ENCODE peak calls at places on chromosomes 16 and 17, in ten cellular contexts. B is transverse colon, S is IMR-90, Y is HCT116, K is breast epithelium, N is esophagus muscularis mucosa, T is uterus, I is body of pancreas, Q is adrenal gland, G is spleen. X is an unnamed sample.

GRCh38 chr17:19384723-19385391 is 2.1 kb downstream of the MFAP4 start:
- DNase-seq in N (peak; percentile 96), Y (no peak), S (peak; percentile 91), I (peak; percentile 51), Q (peak; percentile 89), T (peak; percentile 95), K (no peak), G (peak; percentile 77), B (peak; percentile 84), X (no peak)

GRCh38 chr16:24993722-24994686 is 21.2 kb downstream of the ARHGAP17 start:
- DNase-seq in B (peak; percentile 59), G (no peak), T (no peak), I (peak; percentile 29), K (no peak), N (no peak), Y (peak; percentile 54), Q (peak; percentile 66), S (peak; percentile 96), X (no peak)

GRCh38 chr17:57111386-57111785 is 26.3 kb downstream of the AKAP1 start:
- DNase-seq in K (no peak), N (no peak), G (no peak), T (no peak), S (no peak), I (no peak), B (no peak), Q (no peak), Y (no peak), X (no peak)

GRCh38 chr16:3690991-3691720 is 26.2 kb downstream of the TRAP1 start:
- DNase-seq in K (no peak), Y (no peak), G (no peak), I (no peak), S (no peak), T (peak; percentile 41), B (no peak), Q (no peak), N (no peak), X (no peak)

GRCh38 chr17:36679815-36680467 is 78.6 kb downstream of the MRM1 start:
- DNase-seq in G (no peak), K (no peak), Q (no peak), B (no peak), N (no peak), Y (no peak), I (no peak), S (no peak), T (no peak), X (no peak)

GRCh38 chr17:69870091-69870530 is 204.9 kb upstream of the KCNJ16 start:
- DNase-seq in N (no peak), S (peak; percentile 91), Q (no peak), I (no peak), T (no peak), G (no peak), B (no peak), K (no peak), Y (no peak), X (no peak)

GRCh38 chr17:57486416-57486815 is 230.1 kb downstream of the MSI2 start:
- DNase-seq in S (no peak), N (no peak), Y (no peak), B (no peak), I (no peak), G (no peak), Q (no peak), K (no peak), T (no peak), X (no peak)

GRCh38 chr16:85205747-85206471 is 93.6 kb upstream of the CIBAR2 start:
- DNase-seq in B (no peak), T (peak; percentile 49), K (no peak), Y (no peak), G (no peak), N (no peak), Q (peak; percentile 70), S (peak; percentile 78), I (peak; percentile 64), X (no peak)

GRCh38 chr17:62824290-62825135 is 16.4 kb upstream of the MARCHF10 start:
- DNase-seq in N (peak; percentile 45), T (no peak), I (no peak), Q (no peak), K (no peak), S (peak; percentile 95), Y (peak; percentile 56), B (no peak), G (no peak), X (no peak)

GRCh38 chr16:29898786-29899515 is 399 bp downstream of the SEZ6L2 start:
- DNase-seq in B (peak; percentile 69), S (no peak), K (peak; percentile 64), G (no peak), Q (no peak), Y (no peak), I (peak; percentile 63), N (no peak), T (no peak), X (no peak)

GRCh38 chr16:75567911-75568310 is 1.7 kb downstream of the GABARAPL2 start:
- DNase-seq in T (no peak), Q (no peak), S (no peak), B (no peak), G (no peak), N (no peak), Y (no peak), K (no peak), I (no peak), X (no peak)

GRCh38 chr17:32903774-32904673 is 23.9 kb upstream of the TMEM98 start:
- DNase-seq in K (no peak), Q (no peak), Y (no peak), B (no peak), G (no peak), S (no peak), I (no peak), N (peak; percentile 37), T (no peak), X (no peak)

GRCh38 chr17:78769200-78769773 is 12.8 kb downstream of the CYTH1 start:
- DNase-seq in Q (no peak), S (no peak), Y (no peak), N (no peak), G (no peak), I (no peak), K (no peak), B (no peak), T (no peak), X (no peak)

GRCh38 chr16:73404001-73404400 is 356.1 kb upstream of the ZFHX3 start:
- DNase-seq in S (no peak), N (no peak), B (no peak), Y (no peak), T (no peak), K (no peak), I (no peak), G (no peak), Q (no peak), X (no peak)

GRCh38 chr16:59543641-59544040 is 809.5 kb upstream of the GOT2 start:
- DNase-seq in G (no peak), T (no peak), Q (no peak), K (no peak), Y (no peak), N (no peak), B (no peak), S (peak; percentile 78), I (no peak), X (no peak)

GRCh38 chr17:52524238-52524637 is 365.7 kb upstream of the CA10 start:
- DNase-seq in K (no peak), I (no peak), Y (no peak), S (no peak), N (no peak), T (no peak), B (no peak), G (no peak), Q (no peak), X (no peak)

GRCh38 chr16:29815032-29815721 is 775 bp upstream of the PAGR1 start:
- DNase-seq in T (peak; percentile 58), S (no peak), Y (no peak), G (peak; percentile 89), K (no peak), Q (peak; percentile 51), N (no peak), B (no peak), I (no peak), X (peak; percentile 53)

GRCh38 chr17:35660902-35661301 is 70.5 kb upstream of the RASL10B start:
- DNase-seq in S (no peak), I (no peak), N (no peak), T (no peak), G (no peak), Q (no peak), Y (no peak), B (no peak), K (no peak), X (no peak)

DNA sequence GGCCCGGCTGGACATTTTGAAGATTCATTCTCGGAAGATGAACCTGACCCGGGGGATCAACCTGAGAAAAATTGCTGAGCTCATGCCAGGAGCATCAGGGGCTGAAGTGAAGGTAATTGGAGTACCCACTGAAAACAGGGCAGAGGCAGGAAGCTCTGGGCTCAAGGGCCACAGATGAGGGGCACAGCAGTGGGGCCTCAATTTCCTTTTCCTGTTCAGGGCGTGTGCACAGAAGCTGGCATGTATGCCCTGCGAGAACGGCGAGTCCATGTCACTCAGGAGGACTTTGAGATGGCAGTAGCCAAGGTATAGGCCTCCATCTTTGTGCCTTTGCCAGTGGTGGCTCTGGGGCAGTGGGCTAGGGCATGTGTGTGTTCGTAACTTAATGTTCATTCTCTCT is 4.0 kb upstream of the FTSJ3 start:
- DNase-seq in G (no peak), K (no peak), S (no peak), I (no peak), Q (no peak), B (no peak), T (no peak), N (no peak), Y (no peak), X (no peak)
- TF ChIP-seq POLR2A in G (no peak), K (no peak), S (no peak), I (no peak), Q (no peak), B (no peak), T (no peak), N (no peak), Y (no peak), X (no peak)

GRCh38 chr17:40547785-40548478 is 17.3 kb downstream of the CCR7 start:
- DNase-seq in Y (no peak), Q (no peak), T (no peak), B (peak; percentile 3), G (no peak), I (no peak), N (no peak), K (no peak), S (no peak), X (no peak)
- H3K27ac ChIP-seq in Y (no peak overlapping the region), Q (peak overlapping the region; percentile 88), T (peak overlapping the region; percentile 87), B (peak overlapping the region; percentile 83), G (peak overlapping the region; percentile 91), I (no peak overlapping the region), N (peak overlapping the region; percentile 80), K (peak overlapping the region; percentile 97), S (peak overlapping the region; percentile 98), X (peak overlapping the region; percentile 86)

GRCh38 chr17:13016881-13017622 is 775 bp downstream of the ELAC2 start:
- DNase-seq in K (no peak), G (no peak), T (no peak), I (no peak), B (no peak), N (no peak), Y (no peak), S (peak; percentile 10), Q (peak; percentile 71), X (peak; percentile 52)
- TF ChIP-seq CTCF in K (no peak), G (no peak), T (no peak), I (no peak), B (no peak), N (no peak), Y (no peak), S (no peak), Q (no peak), X (no peak)

GRCh38 chr16:31451681-31452351 is 7.5 kb upstream of the ARMC5 start:
- DNase-seq in Q (peak; percentile 81), Y (peak; percentile 65), B (no peak), T (peak; percentile 57), I (peak; percentile 66), G (no peak), K (no peak), S (peak; percentile 80), N (no peak), X (no peak)
- TF ChIP-seq POLR2A in Q (no peak), Y (no peak), B (no peak), T (no peak), I (no peak), G (no peak), K (no peak), S (peak; percentile 14), N (no peak), X (no peak)

X was measured in Peyer's patch.